ENCODE peak calls at places on chromosomes 4 and X, in eight cellular contexts. K is H9; Z is HCT116; G is left lung; B is tibial artery; V is spleen; O is HepG2; E is CD4-positive, alpha-beta memory T cell. C is an unnamed sample.

GRCh38 chrX:154714925-154715324 is 36.0 kb downstream of the GAB3 start:
- DNase-seq in K (peak; percentile 33), Z (peak; percentile 23), G (no peak), B (no peak), V (no peak), O (peak; percentile 12), E (peak; percentile 57), C (no peak)

GRCh38 chr4:183098080-183098722 is 856 bp upstream of the WWC2 start:
- DNase-seq in K (no peak), Z (no peak), G (peak; percentile 61), B (peak; percentile 81), V (peak; percentile 88), O (peak; percentile 47), E (peak; percentile 13), C (peak; percentile 90)

GRCh38 chr4:123083612-123084011 is 161.2 kb upstream of the NUDT6 start:
- DNase-seq in K (no peak), Z (no peak), G (no peak), B (no peak), V (no peak), O (no peak), E (no peak), C (no peak)

GRCh38 chrX:23901805-23902204 is 5.9 kb downstream of the APOO start:
- DNase-seq in K (peak; percentile 40), Z (peak; percentile 67), G (no peak), B (peak; percentile 64), V (no peak), O (peak; percentile 77), E (peak; percentile 51), C (no peak)

GRCh38 chrX:77014655-77015377 is 432.4 kb upstream of the FGF16 start:
- DNase-seq in K (peak; percentile 58), Z (no peak), G (no peak), B (no peak), V (no peak), O (peak; percentile 74), E (no peak), C (no peak)

GRCh38 chr4:128635939-128636551 is 173.5 kb upstream of the JADE1 start:
- DNase-seq in K (no peak), Z (no peak), G (no peak), B (no peak), V (no peak), O (no peak), E (no peak), C (no peak)

GRCh38 chr4:26061248-26061986 is 147.4 kb downstream of the SMIM20 start:
- DNase-seq in K (peak; percentile 72), Z (peak; percentile 63), G (no peak), B (no peak), V (no peak), O (peak; percentile 6), E (peak; percentile 26), C (no peak)

GRCh38 chr4:101527186-101527585 is 179.9 kb upstream of the PPP3CA start:
- DNase-seq in K (no peak), Z (no peak), G (no peak), B (no peak), V (no peak), O (no peak), E (peak; percentile 85), C (no peak)

GRCh38 chrX:24607616-24608015 is 39.5 kb downstream of the PCYT1B start:
- DNase-seq in K (no peak), Z (no peak), G (no peak), B (no peak), V (no peak), O (peak; percentile 53), E (no peak), C (no peak)

GRCh38 chrX:9465380-9466114 is 689 bp downstream of the TBL1X start:
- DNase-seq in K (no peak), Z (no peak), G (no peak), B (peak; percentile 66), V (peak; percentile 88), O (no peak), E (peak; percentile 47), C (peak; percentile 55)

GRCh38 chr4:119490335-119490734 is 138.3 kb downstream of the PDE5A start:
- DNase-seq in K (peak; percentile 32), Z (no peak), G (no peak), B (no peak), V (no peak), O (no peak), E (no peak), C (no peak)

GRCh38 chrX:43808231-43808630 is 74.0 kb downstream of the MAOB start:
- DNase-seq in K (no peak), Z (no peak), G (no peak), B (no peak), V (no peak), O (no peak), E (no peak), C (no peak)

GRCh38 chrX:43805579-43805978 is 76.7 kb downstream of the MAOB start:
- DNase-seq in K (no peak), Z (no peak), G (no peak), B (no peak), V (no peak), O (no peak), E (no peak), C (no peak)

GRCh38 chrX:43813319-43813718 is 68.9 kb downstream of the MAOB start:
- DNase-seq in K (no peak), Z (no peak), G (no peak), B (no peak), V (no peak), O (no peak), E (no peak), C (no peak)

GRCh38 chrX:43813898-43814297 is 68.4 kb downstream of the MAOB start:
- DNase-seq in K (peak; percentile 35), Z (peak; percentile 10), G (no peak), B (no peak), V (no peak), O (no peak), E (peak; percentile 8), C (no peak)

GRCh38 chrX:43809463-43809862 is 72.8 kb downstream of the MAOB start:
- DNase-seq in K (no peak), Z (no peak), G (no peak), B (no peak), V (no peak), O (no peak), E (no peak), C (no peak)
- H3K4me1 ChIP-seq in K (no peaks in the 10 kb centered on the region), Z (no peaks in the 10 kb centered on the region), G (no peaks in the 10 kb centered on the region), B (peaks cover 29% of the 10 kb centered on the region), V (no peaks in the 10 kb centered on the region), O (no peaks in the 10 kb centered on the region), E (peaks cover 10% of the 10 kb centered on the region), C (no peaks in the 10 kb centered on the region)

GRCh38 chr4:107997794-107998193 is 8.1 kb downstream of the HADH start:
- DNase-seq in K (no peak), Z (no peak), G (no peak), B (no peak), V (no peak), O (no peak), E (no peak), C (no peak)

GRCh38 chr4:107993969-107994368 is 4.3 kb downstream of the HADH start:
- DNase-seq in K (no peak), Z (no peak), G (no peak), B (no peak), V (no peak), O (no peak), E (no peak), C (no peak)

GRCh38 chr4:107997001-107997788 is 7.5 kb downstream of the HADH start:
- DNase-seq in K (no peak), Z (no peak), G (peak; percentile 34), B (peak; percentile 80), V (no peak), O (no peak), E (no peak), C (no peak)

GRCh38 chr4:107991945-107992625 is 2.4 kb downstream of the HADH start:
- DNase-seq in K (no peak), Z (no peak), G (no peak), B (no peak), V (no peak), O (no peak), E (no peak), C (no peak)

DNA sequence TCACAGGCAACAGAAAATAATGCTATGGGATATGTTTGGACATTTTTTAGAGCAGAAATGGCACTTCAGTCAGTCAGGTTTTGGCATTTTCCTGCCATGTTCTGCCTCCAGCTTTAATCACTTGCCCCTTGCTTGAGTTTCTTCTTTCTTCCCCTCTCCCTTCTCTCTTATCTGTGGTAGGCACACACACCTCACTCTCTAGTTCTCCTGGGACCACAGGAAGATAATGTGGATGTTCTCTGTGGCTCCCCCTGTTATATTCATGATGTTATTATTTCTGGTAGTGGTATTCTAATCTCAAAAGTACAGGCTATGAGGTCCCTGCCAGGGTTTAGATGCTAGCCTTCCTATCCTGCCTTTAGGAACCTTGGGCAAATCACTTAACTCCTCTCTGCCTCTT is 5.2 kb downstream of the HADH start:
- DNase-seq in K (no peak), Z (no peak), G (no peak), B (no peak), V (no peak), O (no peak), E (no peak), C (no peak)
- H3K4me1 ChIP-seq in K (no peaks in the 10 kb centered on the region), Z (no peaks in the 10 kb centered on the region), G (peaks cover 9% of the 10 kb centered on the region), B (peaks cover 91% of the 10 kb centered on the region), V (peaks cover 38% of the 10 kb centered on the region), O (peaks cover 49% of the 10 kb centered on the region), E (peaks cover 27% of the 10 kb centered on the region), C (peaks cover 13% of the 10 kb centered on the region)

DNA sequence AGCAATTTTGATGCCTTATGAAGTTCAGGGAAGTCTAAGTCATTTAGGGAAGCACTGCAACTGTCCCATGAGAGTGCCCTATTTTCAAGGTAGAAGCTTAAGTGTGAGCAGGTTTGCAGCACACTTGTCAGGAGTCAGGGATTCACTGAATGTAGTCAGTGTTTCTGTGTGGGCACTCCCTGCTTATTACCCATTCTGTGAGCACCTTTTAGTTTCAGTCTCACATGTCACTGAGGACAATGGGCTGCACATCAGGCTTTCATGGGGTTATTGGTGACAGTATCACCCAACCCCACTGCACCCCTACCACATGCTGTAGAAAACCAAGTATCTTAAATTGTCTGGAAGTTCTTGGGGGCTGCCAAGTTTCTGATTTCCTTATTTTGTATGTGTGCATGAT is 2.9 kb upstream of the CCNG2 start:
- DNase-seq in K (no peak), Z (no peak), G (no peak), B (no peak), V (no peak), O (no peak), E (no peak), C (no peak)
- H3K4me1 ChIP-seq in K (peaks cover 2% of the 10 kb centered on the region), Z (peaks cover 11% of the 10 kb centered on the region), G (peaks cover 4% of the 10 kb centered on the region), B (peaks cover 16% of the 10 kb centered on the region), V (peaks cover 49% of the 10 kb centered on the region), O (peaks cover 19% of the 10 kb centered on the region), E (peaks cover 32% of the 10 kb centered on the region), C (no peaks in the 10 kb centered on the region)

GRCh38 chr4:23885943-23886590 is 3.8 kb downstream of the PPARGC1A start:
- DNase-seq in K (no peak), Z (no peak), G (no peak), B (no peak), V (no peak), O (no peak), E (no peak), C (no peak)

GRCh38 chr4:23884261-23884660 is 5.6 kb downstream of the PPARGC1A start:
- DNase-seq in K (no peak), Z (no peak), G (no peak), B (no peak), V (no peak), O (no peak), E (no peak), C (no peak)

GRCh38 chr4:23882976-23883531 is 6.8 kb downstream of the PPARGC1A start:
- DNase-seq in K (no peak), Z (no peak), G (no peak), B (no peak), V (no peak), O (no peak), E (no peak), C (no peak)

GRCh38 chr4:23887173-23887572 is 2.7 kb downstream of the PPARGC1A start:
- DNase-seq in K (no peak), Z (no peak), G (no peak), B (no peak), V (no peak), O (no peak), E (no peak), C (no peak)

GRCh38 chr4:23884731-23885130 is 5.1 kb downstream of the PPARGC1A start:
- DNase-seq in K (no peak), Z (no peak), G (no peak), B (no peak), V (no peak), O (no peak), E (no peak), C (no peak)
- H3K4me1 ChIP-seq in K (peaks cover 22% of the 10 kb centered on the region), Z (no peaks in the 10 kb centered on the region), G (no peaks in the 10 kb centered on the region), B (peaks cover 19% of the 10 kb centered on the region), V (peaks cover 7% of the 10 kb centered on the region), O (peaks cover 73% of the 10 kb centered on the region), E (no peaks in the 10 kb centered on the region), C (no peaks in the 10 kb centered on the region)